ENCODE peak calls at places on chromosomes 2 and 18, in eight cellular contexts. K is brain microvascular endothelial cell; E is hepatocyte; T is heart left ventricle; P is CD8-positive, alpha-beta T cell; H is fibroblast of pulmonary artery; J is lower lobe of right lung; C is colonic mucosa. F is an unnamed sample.

GRCh38 chr18:49849331-49850217 is 36.2 kb upstream of the ACAA2 start:
- DNase-seq in P (no peak), E (peak), J (peak), H (peak), C (peak), K (peak), T (no peak), F (no peak)

GRCh38 chr2:231111987-231112386 is 12.9 kb downstream of the HTR2B start:
- DNase-seq in H (peak), T (no peak), E (no peak), C (no peak), K (peak), J (no peak), P (no peak), F (no peak)

GRCh38 chr2:100246163-100247145 is 75.8 kb downstream of the LONRF2 start:
- DNase-seq in C (no peak), H (peak), P (no peak), T (no peak), J (no peak), E (no peak), K (no peak), F (no peak)

GRCh38 chr2:8158714-8159113 is 523.1 kb upstream of the ID2 start:
- DNase-seq in J (no peak), P (no peak), K (no peak), C (no peak), E (no peak), T (no peak), H (no peak), F (no peak)

GRCh38 chr2:156157670-156158069 is 174.9 kb downstream of the NR4A2 start:
- DNase-seq in T (no peak), P (no peak), E (no peak), C (no peak), H (no peak), K (no peak), J (no peak), F (no peak)

GRCh38 chr2:72153026-72153791 is 5.5 kb upstream of the CYP26B1 start:
- DNase-seq in K (no peak), T (no peak), H (no peak), C (no peak), J (no peak), E (no peak), P (no peak), F (no peak)

GRCh38 chr18:80208620-80209019 is 38.7 kb downstream of the PARD6G start:
- DNase-seq in K (no peak), T (no peak), J (no peak), E (no peak), P (no peak), H (no peak), C (no peak), F (no peak)

GRCh38 chr18:36963464-36963863 is 134.5 kb downstream of the KIAA1328 start:
- DNase-seq in H (no peak), E (no peak), T (no peak), C (no peak), P (no peak), J (no peak), K (no peak), F (no peak)

GRCh38 chr2:240205348-240205747 is 64.9 kb upstream of the OTOS start:
- DNase-seq in H (peak), J (no peak), T (no peak), E (no peak), P (no peak), K (peak), C (no peak), F (no peak)

GRCh38 chr2:127490283-127490682 is 36.0 kb downstream of the IWS1 start:
- DNase-seq in T (no peak), H (no peak), C (no peak), P (no peak), J (no peak), K (no peak), E (no peak), F (no peak)

GRCh38 chr2:203438528-203438927 is 96.6 kb downstream of the RAPH1 start:
- DNase-seq in H (no peak), K (no peak), C (no peak), E (no peak), J (no peak), T (no peak), P (no peak), F (no peak)

GRCh38 chr2:121087117-121087516 is 197.9 kb downstream of the TFCP2L1 start:
- DNase-seq in P (no peak), H (no peak), C (no peak), T (no peak), K (no peak), J (peak), E (no peak), F (no peak)

GRCh38 chr2:24881623-24882022 is 38.4 kb downstream of the ADCY3 start:
- DNase-seq in K (no peak), E (no peak), H (no peak), J (no peak), T (no peak), C (no peak), P (no peak), F (no peak)

GRCh38 chr2:24877646-24878045 is 42.4 kb downstream of the ADCY3 start:
- DNase-seq in C (no peak), T (no peak), J (no peak), E (no peak), P (no peak), K (no peak), H (no peak), F (no peak)

GRCh38 chr2:24878341-24878740 is 41.7 kb downstream of the ADCY3 start:
- DNase-seq in H (no peak), C (no peak), K (no peak), P (no peak), T (no peak), J (no peak), E (no peak), F (no peak)

GRCh38 chr2:24883946-24884345 is 36.1 kb downstream of the ADCY3 start:
- DNase-seq in H (peak), T (no peak), K (no peak), J (no peak), P (no peak), E (no peak), C (no peak), F (no peak)

GRCh38 chr2:24881158-24881557 is 38.9 kb downstream of the ADCY3 start:
- DNase-seq in H (no peak), P (no peak), C (no peak), J (no peak), E (no peak), T (no peak), K (no peak), F (no peak)
- TF ChIP-seq CTCF in H (no peak), P (no peak), C (no peak), J (no peak), E (no peak), T (no peak), K (no peak), F (no peak)

DNA sequence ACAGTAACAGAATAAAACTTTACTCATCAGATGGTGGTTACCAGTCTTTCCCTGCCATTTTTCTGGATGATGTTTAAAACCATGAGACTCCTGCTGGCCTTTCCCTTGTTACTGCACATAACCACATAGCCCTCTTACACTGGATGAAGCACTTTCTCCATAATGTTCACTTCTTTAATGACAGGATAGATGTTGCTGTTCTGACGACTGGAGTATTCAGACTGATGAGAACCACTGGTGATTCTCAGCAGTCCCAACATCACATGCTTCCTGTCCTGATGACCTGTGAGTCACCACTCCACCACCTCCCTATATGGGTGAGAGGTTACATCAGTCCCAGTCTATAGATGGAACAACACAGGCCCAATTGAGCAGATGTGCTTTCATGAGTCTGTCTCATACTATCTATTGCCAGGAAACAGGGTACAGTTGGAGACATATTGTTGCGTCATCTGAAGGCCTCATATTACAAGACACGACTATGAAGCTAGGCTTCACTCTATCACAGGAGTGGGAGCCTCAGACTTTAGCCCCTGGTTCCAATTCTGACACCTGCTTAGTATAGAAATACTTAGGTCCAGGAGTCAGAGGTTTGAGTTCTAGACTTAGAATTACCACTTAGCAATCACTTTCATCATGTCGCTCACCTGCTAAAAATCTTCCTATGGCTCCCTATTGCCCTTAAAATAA is 145.7 kb upstream of the KLF7 start:
- DNase-seq in T (no peak), J (peak), H (peak), E (peak), K (peak), C (peak), P (no peak), F (peak)
- TF ChIP-seq CTCF in T (no peak), J (peak), H (peak), E (peak), K (peak), C (no peak), P (no peak), F (no peak)

DNA sequence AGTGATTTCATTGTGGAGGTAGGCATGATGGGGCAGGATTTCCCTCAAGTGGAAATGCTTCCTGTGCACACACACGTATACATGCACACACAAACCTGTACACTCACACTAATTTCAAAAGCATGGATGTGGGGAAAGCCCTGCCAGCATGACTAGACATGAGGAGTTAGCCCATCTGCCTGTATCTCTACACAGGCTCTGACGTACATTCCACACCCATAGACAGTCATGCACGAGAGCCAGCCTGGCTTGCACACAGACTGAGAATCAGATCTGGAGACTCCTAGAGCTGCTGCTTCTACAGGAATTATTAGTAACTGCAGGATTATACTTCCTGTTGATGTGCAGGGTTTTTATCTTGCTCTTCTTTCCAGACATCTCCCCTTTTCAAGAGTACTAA is 27.3 kb upstream of the NFU1 start:
- DNase-seq in C (no peak), K (peak), E (peak), H (peak), J (no peak), T (no peak), P (no peak), F (no peak)
- TF ChIP-seq CTCF in C (no peak), K (no peak), E (no peak), H (no peak), J (no peak), T (no peak), P (no peak), F (no peak)

GRCh38 chr2:42876280-42876840 is 84.0 kb upstream of the HAAO start:
- DNase-seq in T (no peak), J (no peak), P (no peak), H (no peak), C (no peak), E (peak), K (no peak), F (no peak)

GRCh38 chr2:42871372-42871771 is 79.0 kb upstream of the HAAO start:
- DNase-seq in C (no peak), P (no peak), K (no peak), T (no peak), H (no peak), J (no peak), E (no peak), F (no peak)

GRCh38 chr2:42874838-42875801 is 82.7 kb upstream of the HAAO start:
- DNase-seq in P (no peak), J (no peak), C (no peak), T (peak), H (peak), K (no peak), E (no peak), F (no peak)

GRCh38 chr2:42875880-42876279 is 83.5 kb upstream of the HAAO start:
- DNase-seq in P (no peak), J (no peak), T (no peak), C (no peak), H (no peak), E (no peak), K (no peak), F (no peak)

GRCh38 chr2:42872736-42873135 is 80.4 kb upstream of the HAAO start:
- DNase-seq in K (no peak), P (no peak), E (no peak), J (no peak), H (peak), T (no peak), C (no peak), F (no peak)
- TF ChIP-seq CTCF in K (no peak), P (no peak), E (no peak), J (no peak), H (no peak), T (no peak), C (no peak), F (no peak)

GRCh38 chr2:241315183-241315878 is at the start of gene HDLBP:
- DNase-seq in E (peak), H (peak), T (peak), P (peak), K (peak), C (peak), J (peak), F (peak)
- TF ChIP-seq CTCF in E (peak), H (peak), T (peak), P (no peak), K (no peak), C (no peak), J (peak), F (peak)

DNA sequence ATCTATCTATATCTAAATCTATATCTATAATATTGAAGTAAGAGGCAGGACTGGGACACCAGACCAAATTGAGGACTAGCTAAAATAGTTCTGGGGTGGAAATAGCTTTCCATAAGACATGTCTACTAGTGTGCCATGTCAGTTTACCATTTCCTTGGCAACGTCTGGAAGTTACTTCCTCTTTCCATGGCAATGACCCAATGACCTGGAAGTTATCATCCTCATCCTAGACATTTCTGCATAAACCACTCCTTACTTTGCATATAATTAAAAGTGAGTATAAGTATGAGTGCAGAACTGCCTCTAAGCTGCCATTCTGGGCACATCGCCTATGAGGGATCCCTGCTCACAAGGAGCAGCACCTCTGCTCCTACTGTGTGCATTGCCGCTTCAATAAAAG is 734.0 kb upstream of the GCFC2 start:
- DNase-seq in P (no peak), K (no peak), E (no peak), T (no peak), J (no peak), H (no peak), C (no peak), F (no peak)
- TF ChIP-seq CTCF in P (no peak), K (no peak), E (no peak), T (no peak), J (no peak), H (no peak), C (no peak), F (no peak)

GRCh38 chr18:23916338-23916737 is 98.2 kb upstream of the TTC39C start:
- DNase-seq in P (no peak), K (no peak), J (no peak), C (no peak), H (no peak), T (no peak), E (no peak), F (no peak)

GRCh38 chr18:23920054-23920453 is 94.5 kb upstream of the TTC39C start:
- DNase-seq in T (no peak), P (no peak), E (no peak), K (no peak), H (no peak), J (no peak), C (no peak), F (no peak)

GRCh38 chr18:23922939-23923338 is 91.6 kb upstream of the TTC39C start:
- DNase-seq in J (no peak), E (no peak), T (no peak), P (no peak), K (no peak), C (no peak), H (no peak), F (no peak)

GRCh38 chr18:23921716-23922285 is 92.8 kb upstream of the TTC39C start:
- DNase-seq in T (no peak), P (no peak), J (no peak), E (no peak), H (no peak), K (no peak), C (no peak), F (no peak)

GRCh38 chr18:23918395-23919032 is 96.0 kb upstream of the TTC39C start:
- DNase-seq in E (peak), K (peak), C (peak), T (peak), P (peak), H (peak), J (peak), F (peak)
- TF ChIP-seq CTCF in E (peak), K (peak), C (peak), T (peak), P (peak), H (peak), J (peak), F (peak)

GRCh38 chr2:199684832-199685231 is 166.2 kb downstream of the FTCDNL1 start:
- DNase-seq in J (no peak), K (no peak), P (no peak), C (no peak), T (no peak), H (no peak), E (no peak), F (no peak)
- TF ChIP-seq CTCF in J (no peak), K (no peak), P (no peak), C (no peak), T (no peak), H (no peak), E (no peak), F (no peak)

GRCh38 chr2:238286551-238286950 is 1.9 kb downstream of the PER2 start:
- DNase-seq in P (no peak), J (peak), K (peak), C (peak), T (peak), E (peak), H (peak), F (no peak)

GRCh38 chr2:238288650-238289573 is 502 bp upstream of the PER2 start:
- DNase-seq in E (peak), H (peak), J (peak), K (peak), P (peak), T (peak), C (peak), F (peak)

GRCh38 chr2:238289574-238289973 is 1.2 kb upstream of the PER2 start:
- DNase-seq in C (no peak), H (no peak), P (no peak), K (no peak), J (no peak), T (no peak), E (no peak), F (peak)

GRCh38 chr2:238286987-238287386 is 1.4 kb downstream of the PER2 start:
- DNase-seq in C (peak), J (peak), P (no peak), K (no peak), E (no peak), H (no peak), T (no peak), F (no peak)

DNA sequence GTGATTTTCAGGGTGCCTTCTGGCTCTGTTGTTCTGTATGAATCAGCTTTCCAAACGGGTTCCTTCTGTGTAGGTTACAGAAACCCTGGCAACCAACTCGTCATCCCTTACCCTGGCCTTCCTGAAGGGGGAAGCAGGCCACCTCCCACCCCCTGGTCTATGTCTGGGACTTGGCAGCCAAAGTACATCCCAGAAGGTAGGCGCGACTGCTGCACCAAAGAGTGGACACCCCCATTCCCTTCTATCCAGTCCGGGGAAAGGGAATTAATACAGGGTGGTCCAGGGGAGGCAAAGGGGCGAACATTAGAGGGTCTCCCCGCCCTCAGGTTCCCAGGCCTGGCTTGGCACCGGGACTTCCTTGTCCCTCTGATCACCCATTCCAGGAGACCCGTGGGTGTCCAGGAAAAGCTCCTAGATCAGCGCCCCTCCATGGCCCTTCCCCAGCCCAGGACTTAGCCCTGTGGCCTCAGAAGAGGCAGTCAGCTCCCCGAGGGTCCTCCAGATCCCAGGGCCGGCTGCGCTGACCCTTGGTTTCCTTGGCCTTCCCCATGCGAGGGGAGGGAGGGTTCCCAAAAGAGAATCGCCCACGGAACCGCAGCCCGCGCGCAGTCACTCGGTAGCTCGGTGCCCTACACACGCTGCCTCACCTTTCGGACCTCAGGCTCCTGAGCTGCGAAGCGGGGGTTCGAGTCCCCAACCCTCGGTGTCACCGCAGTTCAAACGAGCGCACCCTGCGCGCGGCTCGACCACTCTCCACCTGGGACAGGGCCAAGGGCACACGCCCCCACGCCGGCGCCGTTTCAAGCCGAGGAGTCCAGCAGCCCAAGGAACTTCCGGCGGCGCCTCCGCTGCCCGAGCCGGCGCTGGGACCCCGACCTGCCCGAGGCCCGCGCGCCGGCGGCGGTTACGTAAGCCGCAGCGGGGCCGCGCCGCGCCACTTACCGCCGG is at the start of gene PER2:
- DNase-seq in P (peak), T (peak), K (peak), J (peak), E (peak), C (peak), H (peak), F (peak)
- TF ChIP-seq CTCF in P (no peak), T (no peak), K (peak), J (no peak), E (peak), C (no peak), H (peak), F (no peak)